ENCODE peak calls at places on chromosomes 16 and 17, in seven cellular contexts. Y, C, D, O, Z, L and J are unnamed samples.

GRCh38 chr17:74328487-74328886 is 2.5 kb downstream of the KIF19 start:
- DNase-seq in Y (no peak), C (no peak), D (no peak), O (no peak), Z (no peak), L (no peak), J (no peak)

GRCh38 chr17:45256114-45256966 is 5.6 kb downstream of the SPATA32 start:
- DNase-seq in Y (no peak), C (no peak), D (peak), O (no peak), Z (no peak), L (no peak), J (no peak)

GRCh38 chr17:66593116-66593515 is 241.8 kb upstream of the CACNG5 start:
- DNase-seq in Y (no peak), C (no peak), D (no peak), O (no peak), Z (no peak), L (no peak), J (no peak)

GRCh38 chr17:15398736-15399331 is 57.4 kb upstream of the TEKT3 start:
- DNase-seq in Y (peak), C (no peak), D (no peak), O (no peak), Z (peak), L (no peak), J (peak)

GRCh38 chr16:84361546-84361945 is 6.8 kb upstream of the ATP2C2 start:
- DNase-seq in Y (no peak), C (no peak), D (no peak), O (no peak), Z (no peak), L (no peak), J (no peak)

GRCh38 chr16:89020925-89021595 is 44.1 kb upstream of the CBFA2T3 start:
- DNase-seq in Y (peak), C (no peak), D (no peak), O (no peak), Z (no peak), L (no peak), J (no peak)

GRCh38 chr16:13994239-13995106 is 74.5 kb downstream of the ERCC4 start:
- DNase-seq in Y (no peak), C (no peak), D (no peak), O (no peak), Z (peak), L (no peak), J (no peak)

GRCh38 chr16:88588148-88588547 is 17.9 kb downstream of the ZC3H18 start:
- DNase-seq in Y (no peak), C (no peak), D (no peak), O (no peak), Z (no peak), L (no peak), J (no peak)

GRCh38 chr16:12900599-12901203 is 697 bp upstream of the SHISA9 start:
- DNase-seq in Y (no peak), C (no peak), D (peak), O (no peak), Z (no peak), L (no peak), J (no peak)

GRCh38 chr17:16888413-16889087 is 83.4 kb downstream of the TNFRSF13B start:
- DNase-seq in Y (no peak), C (no peak), D (no peak), O (no peak), Z (no peak), L (no peak), J (peak)

GRCh38 chr17:15261063-15261817 is 3.9 kb downstream of the PMP22 start:
- DNase-seq in Y (peak), C (no peak), D (peak), O (no peak), Z (peak), L (no peak), J (peak)

GRCh38 chr16:5551909-5552308 is 454.3 kb upstream of the EEF2KMT start:
- DNase-seq in Y (no peak), C (no peak), D (no peak), O (no peak), Z (no peak), L (no peak), J (peak)

GRCh38 chr16:3503513-3503912 is 2.7 kb downstream of the CLUAP1 start:
- DNase-seq in Y (no peak), C (no peak), D (no peak), O (peak), Z (no peak), L (no peak), J (no peak)

GRCh38 chr16:67881557-67882220 is 3.0 kb upstream of the NRN1L start:
- DNase-seq in Y (no peak), C (no peak), D (no peak), O (no peak), Z (peak), L (no peak), J (no peak)

GRCh38 chr17:82775033-82775823 is 23.4 kb downstream of the TBCD start:
- DNase-seq in Y (peak), C (peak), D (peak), O (no peak), Z (peak), L (no peak), J (no peak)

GRCh38 chr16:7962480-7962879 is 627.8 kb downstream of the TMEM114 start:
- DNase-seq in Y (no peak), C (no peak), D (no peak), O (no peak), Z (no peak), L (no peak), J (no peak)

GRCh38 chr17:306116-306515 is 46.5 kb downstream of the RPH3AL start:
- DNase-seq in Y (no peak), C (no peak), D (no peak), O (no peak), Z (no peak), L (no peak), J (no peak)

GRCh38 chr16:2710711-2711231 is 9.3 kb downstream of the PRSS27 start:
- DNase-seq in Y (no peak), C (no peak), D (no peak), O (no peak), Z (no peak), L (no peak), J (no peak)

GRCh38 chr17:31425646-31426045 is 34.2 kb downstream of the RAB11FIP4 start:
- DNase-seq in Y (peak), C (no peak), D (peak), O (no peak), Z (no peak), L (no peak), J (no peak)